ENCODE peak calls at places on chromosomes 11 and 22, in eight cellular contexts. L is NCI-H524; A is omental fat pad; B is T follicular helper cell; R is T-helper 1 cell; J is skeletal muscle cell; X is activated T-cell treated with anti-CD3 and anti-CD28 coated beads, Interleukin-2, amount 50 U/mL, for 48 hours; G is nucleus accumbens. D is an unnamed sample.

GRCh38 chr11:3128356-3129180 is 36.5 kb downstream of the OSBPL5 start:
- DNase-seq in L (no peak), A (no peak), B (no peak), R (no peak), J (no peak), X (no peak), G (no peak), D (no peak)

GRCh38 chr22:47334596-47334995 is 572.1 kb downstream of the TBC1D22A start:
- DNase-seq in L (peak), A (no peak), B (no peak), R (no peak), J (no peak), X (no peak), G (no peak), D (no peak)

GRCh38 chr22:46708766-46709330 is 29.2 kb downstream of the CERK start:
- DNase-seq in L (no peak), A (no peak), B (no peak), R (no peak), J (no peak), X (no peak), G (no peak), D (no peak)

GRCh38 chr11:111730871-111731591 is 35.2 kb downstream of the PPP2R1B start:
- DNase-seq in L (no peak), A (no peak), B (no peak), R (no peak), J (no peak), X (no peak), G (peak), D (no peak)

GRCh38 chr11:3219281-3219892 is 774 bp upstream of the MRGPRG start:
- DNase-seq in L (no peak), A (no peak), B (no peak), R (no peak), J (no peak), X (no peak), G (no peak), D (no peak)

GRCh38 chr22:27669798-27670599 is 131.6 kb downstream of the MN1 start:
- DNase-seq in L (no peak), A (no peak), B (no peak), R (no peak), J (no peak), X (no peak), G (no peak), D (no peak)

GRCh38 chr22:26892401-26893033 is 235.1 kb downstream of the MIAT start:
- DNase-seq in L (peak), A (no peak), B (no peak), R (no peak), J (peak), X (no peak), G (no peak), D (no peak)

GRCh38 chr11:16512842-16513241 is 156.5 kb upstream of the SOX6 start:
- DNase-seq in L (no peak), A (no peak), B (no peak), R (no peak), J (no peak), X (no peak), G (no peak), D (no peak)

GRCh38 chr22:28316014-28316413 is 363.6 kb downstream of the TTC28 start:
- DNase-seq in L (no peak), A (no peak), B (no peak), R (no peak), J (no peak), X (no peak), G (no peak), D (no peak)

GRCh38 chr22:47192651-47193437 is 430.4 kb downstream of the TBC1D22A start:
- DNase-seq in L (no peak), A (peak), B (no peak), R (no peak), J (no peak), X (peak), G (no peak), D (no peak)

GRCh38 chr22:46801331-46801811 is 38.9 kb downstream of the TBC1D22A start:
- DNase-seq in L (no peak), A (no peak), B (no peak), R (no peak), J (no peak), X (no peak), G (no peak), D (no peak)

GRCh38 chr11:11476971-11477645 is 124.1 kb upstream of the CSNK2A3 start:
- DNase-seq in L (no peak), A (no peak), B (no peak), R (no peak), J (no peak), X (no peak), G (peak), D (no peak)

GRCh38 chr11:15575409-15575808 is 460.7 kb downstream of the INSC start:
- DNase-seq in L (no peak), A (no peak), B (no peak), R (no peak), J (no peak), X (no peak), G (no peak), D (no peak)

GRCh38 chr11:26297179-26297970 is 34.6 kb upstream of the ANO3 start:
- DNase-seq in L (peak), A (no peak), B (no peak), R (no peak), J (peak), X (no peak), G (no peak), D (peak)